ENCODE peak calls at places on chromosome 18, in nine cellular contexts. One of them, this sample, is unnamed.

GRCh38 chr18:79960921-79961526 is 3.4 kb upstream of the HSBP1L1 start:
- DNase-seq in HepG2: no peak
- DNase-seq in K562: no peak
- DNase-seq in esophagus muscularis mucosa: no peak
- DNase-seq in ovary: no peak
- DNase-seq in transverse colon: no peak
- DNase-seq in sigmoid colon: no peak
- DNase-seq in tibial nerve: no peak
- DNase-seq in A549: no peak
- DNase-seq in this sample: no peak

GRCh38 chr18:25284861-25285574 is 66.9 kb downstream of the ZNF521 start:
- DNase-seq in transverse colon: no peak
- DNase-seq in HepG2: no peak
- DNase-seq in K562: no peak
- DNase-seq in tibial nerve: no peak
- DNase-seq in ovary: peak
- DNase-seq in sigmoid colon: no peak
- DNase-seq in A549: no peak
- DNase-seq in esophagus muscularis mucosa: no peak
- DNase-seq in this sample: no peak

GRCh38 chr18:34364699-34365098 is 140.0 kb upstream of the NOL4 start:
- DNase-seq in HepG2: peak
- DNase-seq in tibial nerve: no peak
- DNase-seq in ovary: no peak
- DNase-seq in A549: no peak
- DNase-seq in esophagus muscularis mucosa: no peak
- DNase-seq in transverse colon: no peak
- DNase-seq in sigmoid colon: no peak
- DNase-seq in K562: no peak
- DNase-seq in this sample: no peak

GRCh38 chr18:55251186-55251995 is 292.1 kb upstream of the CCDC68 start:
- DNase-seq in HepG2: no peak
- DNase-seq in A549: no peak
- DNase-seq in transverse colon: no peak
- DNase-seq in sigmoid colon: no peak
- DNase-seq in tibial nerve: no peak
- DNase-seq in K562: no peak
- DNase-seq in esophagus muscularis mucosa: no peak
- DNase-seq in ovary: no peak
- DNase-seq in this sample: no peak

GRCh38 chr18:13374468-13375301 is 156.1 kb downstream of the LDLRAD4 start:
- DNase-seq in ovary: no peak
- DNase-seq in sigmoid colon: peak
- DNase-seq in A549: peak
- DNase-seq in transverse colon: no peak
- DNase-seq in tibial nerve: no peak
- DNase-seq in esophagus muscularis mucosa: peak
- DNase-seq in HepG2: no peak
- DNase-seq in K562: no peak
- DNase-seq in this sample: no peak

GRCh38 chr18:22838639-22839487 is 94.3 kb upstream of the RBBP8 start:
- DNase-seq in K562: no peak
- DNase-seq in esophagus muscularis mucosa: no peak
- DNase-seq in tibial nerve: no peak
- DNase-seq in ovary: no peak
- DNase-seq in HepG2: no peak
- DNase-seq in A549: no peak
- DNase-seq in transverse colon: no peak
- DNase-seq in sigmoid colon: no peak
- DNase-seq in this sample: no peak

GRCh38 chr18:59846814-59847490 is 52.8 kb upstream of the PMAIP1 start:
- DNase-seq in sigmoid colon: peak
- DNase-seq in K562: no peak
- DNase-seq in HepG2: no peak
- DNase-seq in esophagus muscularis mucosa: no peak
- DNase-seq in tibial nerve: no peak
- DNase-seq in A549: no peak
- DNase-seq in transverse colon: peak
- DNase-seq in ovary: no peak
- DNase-seq in this sample: no peak

GRCh38 chr18:3493501-3494244 is 43.7 kb downstream of the TGIF1 start:
- DNase-seq in K562: no peak
- DNase-seq in A549: no peak
- DNase-seq in tibial nerve: no peak
- DNase-seq in ovary: no peak
- DNase-seq in esophagus muscularis mucosa: no peak
- DNase-seq in HepG2: no peak
- DNase-seq in transverse colon: no peak
- DNase-seq in sigmoid colon: no peak
- DNase-seq in this sample: no peak

GRCh38 chr18:27685807-27686412 is 491.0 kb downstream of the CDH2 start:
- DNase-seq in sigmoid colon: no peak
- DNase-seq in esophagus muscularis mucosa: no peak
- DNase-seq in A549: peak
- DNase-seq in transverse colon: no peak
- DNase-seq in K562: peak
- DNase-seq in ovary: no peak
- DNase-seq in tibial nerve: no peak
- DNase-seq in HepG2: peak
- DNase-seq in this sample: no peak

GRCh38 chr18:43692291-43692690 is 415.0 kb upstream of the SYT4 start:
- DNase-seq in transverse colon: no peak
- DNase-seq in ovary: no peak
- DNase-seq in tibial nerve: no peak
- DNase-seq in HepG2: no peak
- DNase-seq in A549: no peak
- DNase-seq in esophagus muscularis mucosa: no peak
- DNase-seq in K562: no peak
- DNase-seq in sigmoid colon: no peak
- DNase-seq in this sample: no peak

GRCh38 chr18:76491801-76492668 is 3.0 kb downstream of the ZNF516 start:
- DNase-seq in transverse colon: peak
- DNase-seq in HepG2: no peak
- DNase-seq in A549: peak
- DNase-seq in sigmoid colon: peak
- DNase-seq in K562: no peak
- DNase-seq in ovary: no peak
- DNase-seq in tibial nerve: peak
- DNase-seq in esophagus muscularis mucosa: no peak
- DNase-seq in this sample: no peak

GRCh38 chr18:6645246-6645645 is 84.3 kb upstream of the ARHGAP28 start:
- DNase-seq in K562: no peak
- DNase-seq in transverse colon: no peak
- DNase-seq in tibial nerve: no peak
- DNase-seq in HepG2: no peak
- DNase-seq in esophagus muscularis mucosa: no peak
- DNase-seq in ovary: no peak
- DNase-seq in sigmoid colon: no peak
- DNase-seq in A549: no peak
- DNase-seq in this sample: no peak

GRCh38 chr18:48797841-48798255 is 152.9 kb downstream of the SMAD7 start:
- DNase-seq in A549: no peak
- DNase-seq in sigmoid colon: peak
- DNase-seq in esophagus muscularis mucosa: no peak
- DNase-seq in K562: peak
- DNase-seq in HepG2: no peak
- DNase-seq in transverse colon: peak
- DNase-seq in tibial nerve: no peak
- DNase-seq in ovary: no peak
- DNase-seq in this sample: peak

GRCh38 chr18:10057401-10057800 is 143.6 kb downstream of the VAPA start:
- DNase-seq in ovary: no peak
- DNase-seq in tibial nerve: no peak
- DNase-seq in esophagus muscularis mucosa: no peak
- DNase-seq in sigmoid colon: no peak
- DNase-seq in HepG2: no peak
- DNase-seq in K562: no peak
- DNase-seq in transverse colon: no peak
- DNase-seq in A549: no peak
- DNase-seq in this sample: peak

GRCh38 chr18:35193313-35193712 is 47.5 kb upstream of the ZNF397 start:
- DNase-seq in HepG2: no peak
- DNase-seq in esophagus muscularis mucosa: no peak
- DNase-seq in tibial nerve: no peak
- DNase-seq in K562: no peak
- DNase-seq in ovary: no peak
- DNase-seq in sigmoid colon: no peak
- DNase-seq in A549: no peak
- DNase-seq in transverse colon: no peak
- DNase-seq in this sample: no peak

GRCh38 chr18:9902832-9903231 is 11.0 kb upstream of the VAPA start:
- DNase-seq in A549: no peak
- DNase-seq in K562: no peak
- DNase-seq in sigmoid colon: no peak
- DNase-seq in transverse colon: no peak
- DNase-seq in esophagus muscularis mucosa: no peak
- DNase-seq in tibial nerve: no peak
- DNase-seq in HepG2: no peak
- DNase-seq in ovary: peak
- DNase-seq in this sample: no peak

GRCh38 chr18:22844643-22845042 is 88.5 kb upstream of the RBBP8 start:
- DNase-seq in tibial nerve: no peak
- DNase-seq in A549: no peak
- DNase-seq in transverse colon: no peak
- DNase-seq in esophagus muscularis mucosa: no peak
- DNase-seq in HepG2: no peak
- DNase-seq in K562: no peak
- DNase-seq in sigmoid colon: no peak
- DNase-seq in ovary: no peak
- DNase-seq in this sample: no peak

GRCh38 chr18:46916551-46917107 is 678 bp downstream of the PIAS2 start:
- DNase-seq in A549: no peak
- DNase-seq in transverse colon: no peak
- DNase-seq in esophagus muscularis mucosa: no peak
- DNase-seq in ovary: no peak
- DNase-seq in K562: no peak
- DNase-seq in tibial nerve: no peak
- DNase-seq in HepG2: peak
- DNase-seq in sigmoid colon: no peak
- DNase-seq in this sample: peak
- TF ChIP-seq EP300 in A549: no peak
- TF ChIP-seq EP300 in transverse colon: no peak
- TF ChIP-seq EP300 in esophagus muscularis mucosa: no peak
- TF ChIP-seq EP300 in ovary: no peak
- TF ChIP-seq EP300 in K562: no peak
- TF ChIP-seq EP300 in tibial nerve: no peak
- TF ChIP-seq EP300 in HepG2: no peak
- TF ChIP-seq EP300 in sigmoid colon: no peak
- TF ChIP-seq EP300 in this sample: no peak

GRCh38 chr18:7844418-7844817 is 277.3 kb downstream of the PTPRM start:
- DNase-seq in tibial nerve: no peak
- DNase-seq in esophagus muscularis mucosa: no peak
- DNase-seq in ovary: no peak
- DNase-seq in transverse colon: no peak
- DNase-seq in HepG2: no peak
- DNase-seq in sigmoid colon: no peak
- DNase-seq in A549: no peak
- DNase-seq in K562: no peak
- DNase-seq in this sample: no peak

GRCh38 chr18:7844017-7844416 is 276.9 kb downstream of the PTPRM start:
- DNase-seq in transverse colon: no peak
- DNase-seq in K562: no peak
- DNase-seq in esophagus muscularis mucosa: no peak
- DNase-seq in tibial nerve: no peak
- DNase-seq in HepG2: no peak
- DNase-seq in ovary: no peak
- DNase-seq in A549: no peak
- DNase-seq in sigmoid colon: no peak
- DNase-seq in this sample: no peak

GRCh38 chr18:7846315-7846714 is 279.2 kb downstream of the PTPRM start:
- DNase-seq in HepG2: no peak
- DNase-seq in K562: no peak
- DNase-seq in esophagus muscularis mucosa: no peak
- DNase-seq in tibial nerve: no peak
- DNase-seq in ovary: no peak
- DNase-seq in A549: no peak
- DNase-seq in sigmoid colon: no peak
- DNase-seq in transverse colon: no peak
- DNase-seq in this sample: no peak

GRCh38 chr18:7839548-7839947 is 272.4 kb downstream of the PTPRM start:
- DNase-seq in ovary: no peak
- DNase-seq in esophagus muscularis mucosa: no peak
- DNase-seq in A549: no peak
- DNase-seq in HepG2: no peak
- DNase-seq in transverse colon: no peak
- DNase-seq in sigmoid colon: no peak
- DNase-seq in tibial nerve: no peak
- DNase-seq in K562: no peak
- DNase-seq in this sample: no peak

GRCh38 chr18:7840445-7840844 is 273.3 kb downstream of the PTPRM start:
- DNase-seq in A549: no peak
- DNase-seq in esophagus muscularis mucosa: no peak
- DNase-seq in ovary: no peak
- DNase-seq in K562: no peak
- DNase-seq in transverse colon: no peak
- DNase-seq in sigmoid colon: no peak
- DNase-seq in tibial nerve: no peak
- DNase-seq in HepG2: no peak
- DNase-seq in this sample: no peak
- H3K27ac ChIP-seq in A549: no peak
- H3K27ac ChIP-seq in esophagus muscularis mucosa: no peak
- H3K27ac ChIP-seq in ovary: no peak
- H3K27ac ChIP-seq in K562: no peak
- H3K27ac ChIP-seq in transverse colon: no peak
- H3K27ac ChIP-seq in sigmoid colon: no peak
- H3K27ac ChIP-seq in tibial nerve: no peak
- H3K27ac ChIP-seq in HepG2: no peak
- H3K27ac ChIP-seq in this sample: no peak

GRCh38 chr18:31738460-31739407 is 21.9 kb downstream of the SLC25A52 start:
- DNase-seq in tibial nerve: no peak
- DNase-seq in sigmoid colon: no peak
- DNase-seq in ovary: no peak
- DNase-seq in A549: no peak
- DNase-seq in HepG2: peak
- DNase-seq in K562: peak
- DNase-seq in transverse colon: no peak
- DNase-seq in esophagus muscularis mucosa: no peak
- DNase-seq in this sample: no peak
- TF ChIP-seq EP300 in tibial nerve: no peak
- TF ChIP-seq EP300 in sigmoid colon: no peak
- TF ChIP-seq EP300 in ovary: no peak
- TF ChIP-seq EP300 in A549: no peak
- TF ChIP-seq EP300 in HepG2: no peak
- TF ChIP-seq EP300 in K562: peak
- TF ChIP-seq EP300 in transverse colon: no peak
- TF ChIP-seq EP300 in esophagus muscularis mucosa: no peak
- TF ChIP-seq EP300 in this sample: no peak

DNA sequence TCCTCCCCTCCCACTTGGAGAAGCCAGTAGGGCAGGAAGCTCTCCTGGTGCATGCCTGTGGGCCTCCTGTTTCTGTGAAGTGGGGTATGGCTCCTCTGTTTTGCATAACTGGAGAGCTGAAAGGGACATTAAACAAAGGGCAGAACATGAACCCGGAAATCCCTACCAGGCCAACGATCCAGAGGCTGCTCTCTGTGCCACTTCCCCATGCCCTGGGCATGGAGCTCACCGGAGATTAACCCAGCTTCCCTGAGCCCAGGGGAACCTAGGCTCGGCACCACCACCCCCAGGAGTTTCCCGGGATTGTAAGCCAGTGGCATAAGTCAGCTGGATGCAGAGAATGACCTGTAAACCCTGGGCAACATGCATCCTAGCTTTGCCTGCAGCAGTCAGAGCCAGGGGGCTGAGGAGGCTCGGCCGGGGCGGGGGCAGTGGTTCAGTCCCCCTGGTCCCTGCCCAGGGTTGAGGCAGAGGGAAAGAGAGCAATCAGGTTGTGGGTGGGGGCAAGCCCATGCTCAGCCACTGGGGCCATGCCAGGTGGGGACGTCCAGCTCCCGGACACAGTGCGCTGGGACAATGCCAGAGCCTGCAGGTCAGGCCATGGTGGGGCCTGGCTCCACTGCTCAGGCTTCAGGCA is 49.5 kb downstream of the TIMM21 start:
- DNase-seq in A549: no peak
- DNase-seq in HepG2: no peak
- DNase-seq in transverse colon: peak
- DNase-seq in K562: no peak
- DNase-seq in esophagus muscularis mucosa: no peak
- DNase-seq in ovary: peak
- DNase-seq in tibial nerve: no peak
- DNase-seq in sigmoid colon: no peak
- DNase-seq in this sample: no peak
- H3K27ac ChIP-seq in A549: peak
- H3K27ac ChIP-seq in HepG2: no peak
- H3K27ac ChIP-seq in transverse colon: peak
- H3K27ac ChIP-seq in K562: no peak
- H3K27ac ChIP-seq in esophagus muscularis mucosa: no peak
- H3K27ac ChIP-seq in ovary: peak
- H3K27ac ChIP-seq in tibial nerve: no peak
- H3K27ac ChIP-seq in sigmoid colon: no peak
- H3K27ac ChIP-seq in this sample: no peak